ENCODE peak calls at places on chromosomes 4 and X, in four cellular contexts. J is SK-N-SH, A is GM12878, T is K562. W is an unnamed sample.

GRCh38 chrX:24148535-24149345 is 789 bp upstream of the ZFX start:
- DNase-seq in T (peak), J (peak), A (no peak), W (peak)

GRCh38 chr4:55491486-55491885 is 55.2 kb downstream of the CLOCK start:
- DNase-seq in J (no peak), T (no peak), A (no peak), W (no peak)

GRCh38 chr4:61827907-61828328 is 627.8 kb downstream of the ADGRL3 start:
- DNase-seq in A (no peak), T (no peak), J (peak), W (no peak)

GRCh38 chr4:122218762-122219161 is 66.6 kb downstream of the BLTP1 start:
- DNase-seq in T (no peak), A (no peak), J (peak), W (peak)

GRCh38 chrX:138018145-138018799 is 452.3 kb downstream of the ZIC3 start:
- DNase-seq in A (no peak), T (no peak), J (no peak), W (no peak)

GRCh38 chrX:151359931-151360871 is 36.8 kb upstream of the VMA21 start:
- DNase-seq in T (peak), A (no peak), J (peak), W (peak)

GRCh38 chr4:3009422-3009821 is 46.1 kb downstream of the GRK4 start:
- DNase-seq in A (no peak), T (peak), J (no peak), W (peak)

GRCh38 chr4:128461300-128462103 is 173.9 kb upstream of the PGRMC2 start:
- DNase-seq in T (peak), A (no peak), J (no peak), W (no peak)

GRCh38 chr4:106385853-106386393 is 17.3 kb upstream of the GIMD1 start:
- DNase-seq in A (no peak), J (no peak), T (no peak), W (no peak)

GRCh38 chr4:13611283-13611842 is 16.2 kb downstream of the BOD1L1 start:
- DNase-seq in A (peak), J (no peak), T (no peak), W (no peak)

GRCh38 chr4:188143731-188144130 is 4.5 kb downstream of the TRIML1 start:
- DNase-seq in T (no peak), J (no peak), A (no peak), W (no peak)

GRCh38 chrX:133677123-133678063 is 262.1 kb upstream of the GPC4 start:
- DNase-seq in T (no peak), J (no peak), A (no peak), W (no peak)

GRCh38 chrX:100643212-100643611 is 787 bp upstream of the SRPX2 start:
- DNase-seq in J (no peak), A (no peak), T (no peak), W (no peak)

GRCh38 chr4:127484101-127484500 is 148.7 kb upstream of the INTU start:
- DNase-seq in T (no peak), A (no peak), J (no peak), W (no peak)

GRCh38 chr4:37964734-37965457 is 4.7 kb downstream of the PTTG2 start:
- DNase-seq in J (no peak), T (no peak), A (no peak), W (no peak)

GRCh38 chr4:159248383-159249178 is 145.7 kb downstream of the RAPGEF2 start:
- DNase-seq in J (peak), T (no peak), A (no peak), W (peak)

GRCh38 chrX:27619975-27620374 is 29.8 kb downstream of the DCAF8L2 start:
- DNase-seq in A (no peak), J (no peak), T (no peak), W (peak)

GRCh38 chrX:148784859-148785655 is 284.6 kb downstream of the AFF2 start:
- DNase-seq in A (no peak), J (no peak), T (no peak), W (no peak)

GRCh38 chr4:95106408-95106928 is 348.7 kb downstream of the BMPR1B start:
- DNase-seq in J (no peak), A (no peak), T (no peak), W (no peak)

GRCh38 chrX:15525664-15526416 is 25.2 kb downstream of the BMX start:
- DNase-seq in J (no peak), A (no peak), T (no peak), W (no peak)

GRCh38 chr4:142156246-142156645 is 519.9 kb downstream of the IL15 start:
- DNase-seq in T (no peak), A (no peak), J (no peak), W (no peak)

GRCh38 chr4:183721207-183722081 is 62.4 kb downstream of the TRAPPC11 start:
- DNase-seq in J (peak), A (no peak), T (no peak), W (peak)

GRCh38 chr4:18366762-18367358 is 345.3 kb upstream of the LCORL start:
- DNase-seq in J (peak), T (no peak), A (peak), W (peak)

GRCh38 chr4:22607382-22607781 is 85.4 kb upstream of the GBA3 start:
- DNase-seq in J (peak), A (no peak), T (no peak), W (peak)

GRCh38 chr4:48252313-48252712 is 17.3 kb downstream of the TEC start:
- DNase-seq in T (no peak), A (no peak), J (no peak), W (no peak)

GRCh38 chr4:100510551-100510950 is 7.3 kb downstream of the EMCN start:
- DNase-seq in T (no peak), J (no peak), A (no peak), W (no peak)

GRCh38 chrX:1598876-1599790 is 7.7 kb downstream of the AKAP17A start:
- DNase-seq in J (no peak), T (no peak), A (no peak), W (no peak)

GRCh38 chrX:13470680-13470967 is 98.8 kb upstream of the EGFL6 start:
- DNase-seq in J (no peak), T (no peak), A (no peak), W (no peak)

GRCh38 chr4:89379541-89380035 is 72.0 kb upstream of the GPRIN3 start:
- DNase-seq in T (no peak), A (no peak), J (no peak), W (no peak)

GRCh38 chrX:14694631-14695030 is 165.3 kb downstream of the GLRA2 start:
- DNase-seq in J (no peak), T (no peak), A (no peak), W (no peak)

GRCh38 chr4:183335369-183335940 is 13.2 kb upstream of the CLDN24 start:
- DNase-seq in A (no peak), J (no peak), T (no peak), W (peak)

GRCh38 chr4:124783847-124784246 is 71.3 kb upstream of the ANKRD50 start:
- DNase-seq in T (no peak), A (no peak), J (no peak), W (no peak)

GRCh38 chr4:152000518-152000917 is 239.7 kb upstream of the GATB start:
- DNase-seq in J (no peak), T (no peak), A (no peak), W (no peak)

GRCh38 chr4:76634239-76634638 is 199.2 kb downstream of the SHROOM3 start:
- DNase-seq in T (no peak), J (no peak), A (no peak), W (no peak)

GRCh38 chr4:122688529-122688928 is 44.0 kb upstream of the BBS12 start:
- DNase-seq in J (no peak), T (no peak), A (no peak), W (no peak)

GRCh38 chr4:134126955-134127354 is 74.6 kb downstream of the PABPC4L start:
- DNase-seq in A (no peak), J (no peak), T (no peak), W (no peak)

GRCh38 chr4:81620442-81620841 is 148.7 kb upstream of the RASGEF1B start:
- DNase-seq in A (no peak), J (no peak), T (no peak), W (no peak)

GRCh38 chrX:56313308-56313707 is 81.2 kb downstream of the KLF8 start:
- DNase-seq in A (no peak), T (no peak), J (no peak), W (no peak)

GRCh38 chrX:108139303-108139702 is 47.7 kb downstream of the ATG4A start:
- DNase-seq in T (peak), A (no peak), J (peak), W (no peak)
- TF ChIP-seq MXI1 in T (no peak), A (no peak), J (no peak), W (no peak)

GRCh38 chr4:156038772-156039171 is 85.1 kb upstream of the CTSO start:
- DNase-seq in J (no peak), A (no peak), T (no peak), W (no peak)

DNA sequence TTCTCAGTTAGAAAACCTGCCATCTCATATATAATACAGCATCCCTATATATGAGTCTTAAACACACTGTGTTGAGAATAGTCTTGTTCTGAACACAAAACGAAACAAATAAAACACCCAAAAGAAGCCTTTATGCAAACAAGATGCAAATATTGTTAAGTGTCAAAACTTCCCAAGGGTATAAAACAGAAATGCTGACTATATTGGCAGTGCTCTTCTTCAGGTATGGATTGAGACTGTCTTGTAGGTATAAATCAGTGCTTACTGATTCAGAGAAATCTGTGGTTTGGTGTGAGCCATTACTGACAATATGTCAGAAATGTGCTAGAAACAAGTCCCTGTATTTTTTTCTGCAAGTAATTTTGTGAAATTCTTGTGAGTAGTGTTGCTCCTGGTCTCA is 82.8 kb upstream of the CTSO start:
- DNase-seq in A (no peak), J (no peak), T (no peak), W (no peak)
- TF ChIP-seq EP300 in A (no peak), J (no peak), T (no peak), W (no peak)

DNA sequence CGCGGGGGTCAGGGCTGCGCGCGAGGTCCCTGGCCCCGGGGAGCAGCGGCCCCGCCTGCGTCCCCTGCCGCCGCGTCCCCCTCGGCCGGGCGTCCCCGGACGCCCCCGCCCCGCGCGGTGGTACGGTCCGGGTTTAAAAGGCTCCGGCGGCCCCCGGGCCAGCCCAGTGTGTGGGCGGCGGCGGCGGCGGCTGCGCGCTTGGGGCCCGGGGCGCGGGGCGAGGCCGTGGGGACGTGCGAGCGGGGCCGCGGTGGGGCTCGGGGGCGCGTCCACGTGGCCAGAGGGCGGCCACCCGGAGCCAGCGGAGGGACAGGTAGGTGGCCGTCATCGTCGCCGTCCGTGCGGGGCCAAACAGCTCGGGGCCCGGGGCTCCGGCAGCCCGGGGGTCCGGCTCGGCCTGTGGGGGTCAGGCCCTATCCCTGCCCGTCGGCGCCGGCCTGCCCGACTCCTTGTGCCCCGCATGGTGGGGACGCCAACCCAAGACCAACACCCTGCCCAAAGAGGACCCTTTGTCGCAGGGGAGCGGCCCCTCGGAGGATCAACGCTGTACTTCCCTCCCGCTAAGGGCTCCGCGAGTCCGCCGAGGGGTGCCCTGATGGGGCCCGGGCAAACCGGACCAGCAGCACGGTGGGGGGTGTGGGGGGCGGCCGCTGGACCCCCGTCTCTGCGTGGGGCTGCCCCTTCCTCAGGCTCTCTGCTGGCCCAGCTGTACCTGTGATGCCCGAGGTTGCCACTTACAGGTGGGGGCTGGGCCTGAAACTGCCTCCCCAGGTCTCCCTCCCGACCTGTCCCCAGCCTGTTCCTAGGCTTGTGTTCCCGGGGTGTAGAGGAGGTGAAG is at the start of gene PLXNA3:
- DNase-seq in A (no peak), J (peak), T (peak), W (no peak)
- TF ChIP-seq MXI1 in A (no peak), J (no peak), T (no peak), W (peak)

GRCh38 chr4:8191136-8191747 is 7.8 kb upstream of the SH3TC1 start:
- DNase-seq in T (peak), J (no peak), A (peak), W (peak)
- TF ChIP-seq EP300 in T (no peak), J (no peak), A (no peak), W (no peak)

GRCh38 chrX:149940015-149940716 is 1.9 kb upstream of the EOLA2 start:
- DNase-seq in J (peak), T (peak), A (peak), W (peak)

GRCh38 chrX:149939271-149940014 is 1.2 kb upstream of the EOLA2 start:
- DNase-seq in T (peak), A (peak), J (peak), W (peak)

GRCh38 chrX:149938427-149939270 is at the start of gene EOLA2:
- DNase-seq in J (peak), T (peak), A (peak), W (peak)

DNA sequence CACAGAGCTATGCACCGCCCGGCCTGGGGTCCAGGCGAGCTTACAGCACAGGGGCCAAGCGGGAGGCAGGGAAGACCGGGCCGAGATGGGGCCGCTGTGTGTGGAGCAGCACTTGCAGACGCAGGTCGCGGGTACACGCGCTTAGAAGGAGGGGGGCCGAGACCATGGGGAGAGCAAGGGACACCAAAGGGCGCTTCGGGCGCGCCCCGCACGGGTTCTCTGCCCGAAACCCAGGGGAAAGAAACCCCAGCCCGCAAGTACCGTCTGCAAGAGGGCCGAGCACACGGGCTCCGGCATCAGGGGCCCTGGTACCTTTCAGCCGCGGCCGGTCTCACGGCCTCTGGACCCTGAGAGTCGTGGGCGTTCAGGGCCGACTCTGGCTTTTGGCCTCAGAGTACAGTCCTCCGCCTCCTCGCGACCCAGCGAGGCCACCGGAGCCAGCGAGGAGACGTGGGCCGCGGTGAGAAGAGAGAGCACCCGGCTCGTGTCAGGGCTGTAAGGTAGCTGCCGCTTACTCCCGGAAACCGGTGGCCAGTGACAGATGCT is 337 bp downstream of the EOLA2 start:
- DNase-seq in A (no peak), T (no peak), J (no peak), W (no peak)
- TF ChIP-seq MXI1 in A (no peak), T (no peak), J (no peak), W (no peak)